ENCODE peak calls at places on chromosome 1, in ten cellular contexts. L is H9; B is body of pancreas; T is pancreas; M is A549; A is naive thymus-derived CD4-positive, alpha-beta T cell; P is BE2C; Q is CD8-positive, alpha-beta T cell; Y is mesenchymal stem cell; V is fibroblast of lung. E is an unnamed sample.
A peak's percentile ranks its signal among the peaks of the same experiment; 100 is the strongest.

GRCh38 chr1:206609229-206609991 is 2.9 kb downstream of the EIF2D start:
- DNase-seq in M (no peak), T (no peak), P (no peak), B (no peak), L (no peak), V (no peak), Q (no peak), Y (no peak), A (no peak), E (no peak)

GRCh38 chr1:59308839-59309238 is 11.9 kb downstream of the FGGY start:
- DNase-seq in T (no peak), B (no peak), A (no peak), V (no peak), L (no peak), Q (no peak), Y (no peak), P (no peak), M (no peak), E (no peak)

GRCh38 chr1:115545791-115546733 is 95.7 kb upstream of the VANGL1 start:
- DNase-seq in Y (peak; percentile 91), Q (no peak), A (no peak), V (peak; percentile 97), M (peak; percentile 79), B (peak; percentile 58), L (peak; percentile 90), P (peak; percentile 33), T (peak; percentile 45), E (no peak)

GRCh38 chr1:245901037-245901436 is 606.0 kb downstream of the SMYD3 start:
- DNase-seq in M (no peak), A (no peak), T (no peak), P (no peak), Y (peak; percentile 11), L (no peak), V (no peak), B (no peak), Q (no peak), E (no peak)

GRCh38 chr1:185297986-185298385 is 19.1 kb downstream of the IVNS1ABP start:
- DNase-seq in M (no peak), V (peak; percentile 39), P (no peak), B (no peak), Y (peak; percentile 34), L (no peak), T (no peak), A (no peak), Q (no peak), E (no peak)

GRCh38 chr1:29804181-29804899 is 568.0 kb downstream of the PTPRU start:
- DNase-seq in Q (no peak), B (no peak), L (no peak), M (no peak), T (no peak), V (no peak), Y (no peak), P (no peak), A (no peak), E (no peak)

GRCh38 chr1:99461499-99461898 is 184.4 kb upstream of the PALMD start:
- DNase-seq in Y (no peak), A (no peak), L (no peak), P (no peak), Q (no peak), M (no peak), V (no peak), T (no peak), B (no peak), E (no peak)

GRCh38 chr1:80769351-80769750 is 1031.4 kb upstream of the ADGRL2 start:
- DNase-seq in Y (no peak), T (no peak), P (no peak), L (no peak), B (no peak), Q (no peak), A (no peak), V (no peak), M (no peak), E (no peak)

GRCh38 chr1:27445177-27445936 is 44.6 kb downstream of the WASF2 start:
- DNase-seq in Q (no peak), A (no peak), T (no peak), Y (peak; percentile 19), B (no peak), L (no peak), P (no peak), V (no peak), M (no peak), E (no peak)

GRCh38 chr1:248183996-248184395 is 9.4 kb downstream of the OR2M2 start:
- DNase-seq in M (no peak), T (no peak), L (no peak), B (no peak), Y (no peak), V (no peak), Q (no peak), P (no peak), A (no peak), E (no peak)
- H3K9me3 ChIP-seq in M (no peaks in the 10 kb centered on the region), T (no peaks in the 10 kb centered on the region), L (peaks cover 44% of the 10 kb centered on the region), B (no peaks in the 10 kb centered on the region), Y (peaks cover 21% of the 10 kb centered on the region), V (no peaks in the 10 kb centered on the region), Q (no peaks in the 10 kb centered on the region), P (peaks cover 2% of the 10 kb centered on the region), A (no peaks in the 10 kb centered on the region), E (no peaks in the 10 kb centered on the region)

GRCh38 chr1:248757784-248758195 is 2.2 kb upstream of the LYPD8 start:
- DNase-seq in A (no peak), M (no peak), Y (no peak), P (no peak), B (no peak), T (peak; percentile 5), Q (no peak), L (no peak), V (no peak), E (no peak)

GRCh38 chr1:248758352-248758751 is 2.8 kb upstream of the LYPD8 start:
- DNase-seq in Y (no peak), Q (no peak), P (no peak), M (no peak), V (no peak), A (no peak), T (no peak), B (no peak), L (no peak), E (no peak)

GRCh38 chr1:248755505-248755904 is at the start of gene LYPD8:
- DNase-seq in M (no peak), T (no peak), P (no peak), B (no peak), Q (no peak), A (no peak), L (no peak), Y (no peak), V (no peak), E (no peak)

GRCh38 chr1:248756636-248757035 is 1.1 kb upstream of the LYPD8 start:
- DNase-seq in P (no peak), M (no peak), T (no peak), Q (no peak), L (no peak), Y (no peak), A (no peak), V (no peak), B (no peak), E (no peak)

GRCh38 chr1:248756151-248756550 is 592 bp upstream of the LYPD8 start:
- DNase-seq in M (no peak), T (no peak), B (no peak), V (no peak), P (no peak), A (no peak), L (no peak), Q (no peak), Y (no peak), E (no peak)
- H3K9me3 ChIP-seq in M (peaks cover 4% of the 10 kb centered on the region), T (no peaks in the 10 kb centered on the region), B (no peaks in the 10 kb centered on the region), V (peaks cover 7% of the 10 kb centered on the region), P (peaks cover 5% of the 10 kb centered on the region), A (no peaks in the 10 kb centered on the region), L (peaks cover 86% of the 10 kb centered on the region), Q (no peaks in the 10 kb centered on the region), Y (no peaks in the 10 kb centered on the region), E (no peaks in the 10 kb centered on the region)

DNA sequence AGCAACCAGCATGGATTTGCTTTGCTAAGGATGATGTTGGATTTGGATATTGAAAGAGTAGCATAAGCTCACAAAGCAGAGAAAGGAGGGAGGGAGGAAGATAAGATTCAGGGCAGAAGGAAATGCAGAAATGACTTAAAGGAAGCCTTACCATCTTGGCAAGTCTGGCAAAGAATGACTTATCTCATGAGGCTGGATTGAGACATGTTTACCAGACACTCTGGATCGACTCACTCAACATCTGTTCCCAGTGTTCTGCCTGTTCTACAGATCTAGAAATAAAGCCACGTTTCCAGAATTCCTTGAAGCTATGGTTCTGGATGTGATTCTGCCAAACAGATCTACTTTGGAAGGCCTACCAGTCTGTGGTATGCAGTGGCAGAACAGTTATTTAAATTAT is 38.8 kb upstream of the CTBS start:
- DNase-seq in Q (no peak), A (no peak), Y (no peak), T (no peak), M (no peak), P (no peak), V (peak; percentile 27), B (no peak), L (no peak), E (no peak)
- H3K9me3 ChIP-seq in Q (peaks cover 4% of the 10 kb centered on the region), A (no peaks in the 10 kb centered on the region), Y (peaks cover 12% of the 10 kb centered on the region), T (no peaks in the 10 kb centered on the region), M (peaks cover 5% of the 10 kb centered on the region), P (no peaks in the 10 kb centered on the region), V (no peaks in the 10 kb centered on the region), B (peaks cover 3% of the 10 kb centered on the region), L (peaks cover 15% of the 10 kb centered on the region), E (no peaks in the 10 kb centered on the region)

GRCh38 chr1:14222086-14222485 is 376.4 kb upstream of the KAZN start:
- DNase-seq in L (no peak), B (no peak), M (no peak), P (no peak), T (no peak), Q (no peak), Y (no peak), A (no peak), V (no peak), E (no peak)
- H3K9me3 ChIP-seq in L (no peaks in the 10 kb centered on the region), B (no peaks in the 10 kb centered on the region), M (no peaks in the 10 kb centered on the region), P (no peaks in the 10 kb centered on the region), T (no peaks in the 10 kb centered on the region), Q (no peaks in the 10 kb centered on the region), Y (peaks cover 42% of the 10 kb centered on the region), A (no peaks in the 10 kb centered on the region), V (no peaks in the 10 kb centered on the region), E (peaks cover 2% of the 10 kb centered on the region)